ENCODE peak calls at places on chromosomes 7 and 10, in eight cellular contexts. One of them, this sample, is unnamed.

GRCh38 chr10:86730227-86730626 is 26.2 kb upstream of the BMPR1A start:
- DNase-seq in GDM1: no peak
- DNase-seq in stimulated activated CD8-positive, alpha-beta memory T cell treated with anti-CD3 and anti-CD28 coated beads, Interleukin-4, amount 100 ng/mL, for 1 hour: no peak
- DNase-seq in NCI-H774: no peak
- DNase-seq in foreskin fibroblast: peak; percentile 19
- DNase-seq in T-cell: no peak
- DNase-seq in Caki2: no peak
- DNase-seq in H7: no peak
- DNase-seq in this sample: no peak

GRCh38 chr10:61565819-61566560 is 96.7 kb upstream of the CABCOCO1 start:
- DNase-seq in GDM1: no peak
- DNase-seq in stimulated activated CD8-positive, alpha-beta memory T cell treated with anti-CD3 and anti-CD28 coated beads, Interleukin-4, amount 100 ng/mL, for 1 hour: no peak
- DNase-seq in NCI-H774: no peak
- DNase-seq in foreskin fibroblast: no peak
- DNase-seq in T-cell: no peak
- DNase-seq in Caki2: no peak
- DNase-seq in H7: no peak
- DNase-seq in this sample: no peak

GRCh38 chr7:106944035-106944665 is 79.1 kb downstream of the PIK3CG start:
- DNase-seq in GDM1: no peak
- DNase-seq in stimulated activated CD8-positive, alpha-beta memory T cell treated with anti-CD3 and anti-CD28 coated beads, Interleukin-4, amount 100 ng/mL, for 1 hour: no peak
- DNase-seq in NCI-H774: no peak
- DNase-seq in foreskin fibroblast: no peak
- DNase-seq in T-cell: no peak
- DNase-seq in Caki2: no peak
- DNase-seq in H7: peak; percentile 14
- DNase-seq in this sample: no peak

GRCh38 chr7:29684787-29685650 is 121.3 kb upstream of the WIPF3 start:
- DNase-seq in GDM1: peak; percentile 55
- DNase-seq in stimulated activated CD8-positive, alpha-beta memory T cell treated with anti-CD3 and anti-CD28 coated beads, Interleukin-4, amount 100 ng/mL, for 1 hour: peak; percentile 2
- DNase-seq in NCI-H774: peak; percentile 57
- DNase-seq in foreskin fibroblast: peak; percentile 87
- DNase-seq in T-cell: peak; percentile 24
- DNase-seq in Caki2: peak; percentile 81
- DNase-seq in H7: peak; percentile 77
- DNase-seq in this sample: peak; percentile 61

GRCh38 chr7:43582503-43583423 is at the start of gene STK17A:
- DNase-seq in GDM1: peak; percentile 90
- DNase-seq in stimulated activated CD8-positive, alpha-beta memory T cell treated with anti-CD3 and anti-CD28 coated beads, Interleukin-4, amount 100 ng/mL, for 1 hour: peak; percentile 81
- DNase-seq in NCI-H774: peak; percentile 95
- DNase-seq in foreskin fibroblast: peak; percentile 96
- DNase-seq in T-cell: peak; percentile 94
- DNase-seq in Caki2: peak; percentile 90
- DNase-seq in H7: peak; percentile 95
- DNase-seq in this sample: peak; percentile 91

GRCh38 chr10:119595134-119595714 is 1.5 kb downstream of the TIAL1 start:
- DNase-seq in GDM1: no peak
- DNase-seq in stimulated activated CD8-positive, alpha-beta memory T cell treated with anti-CD3 and anti-CD28 coated beads, Interleukin-4, amount 100 ng/mL, for 1 hour: no peak
- DNase-seq in NCI-H774: no peak
- DNase-seq in foreskin fibroblast: peak; percentile 65
- DNase-seq in T-cell: no peak
- DNase-seq in Caki2: peak; percentile 52
- DNase-seq in H7: peak; percentile 12
- DNase-seq in this sample: no peak

GRCh38 chr7:127652333-127653248 is 597 bp downstream of the SND1 start:
- DNase-seq in GDM1: no peak
- DNase-seq in stimulated activated CD8-positive, alpha-beta memory T cell treated with anti-CD3 and anti-CD28 coated beads, Interleukin-4, amount 100 ng/mL, for 1 hour: no peak
- DNase-seq in NCI-H774: no peak
- DNase-seq in foreskin fibroblast: peak; percentile 55
- DNase-seq in T-cell: no peak
- DNase-seq in Caki2: peak; percentile 15
- DNase-seq in H7: no peak
- DNase-seq in this sample: no peak

GRCh38 chr7:100835903-100836811 is 8.8 kb upstream of the EPHB4 start:
- DNase-seq in GDM1: no peak
- DNase-seq in stimulated activated CD8-positive, alpha-beta memory T cell treated with anti-CD3 and anti-CD28 coated beads, Interleukin-4, amount 100 ng/mL, for 1 hour: no peak
- DNase-seq in NCI-H774: no peak
- DNase-seq in foreskin fibroblast: no peak
- DNase-seq in T-cell: no peak
- DNase-seq in Caki2: no peak
- DNase-seq in H7: peak; percentile 96
- DNase-seq in this sample: no peak

GRCh38 chr7:54802841-54803240 is 43.8 kb upstream of the SEC61G start:
- DNase-seq in GDM1: no peak
- DNase-seq in stimulated activated CD8-positive, alpha-beta memory T cell treated with anti-CD3 and anti-CD28 coated beads, Interleukin-4, amount 100 ng/mL, for 1 hour: no peak
- DNase-seq in NCI-H774: no peak
- DNase-seq in foreskin fibroblast: peak; percentile 50
- DNase-seq in T-cell: no peak
- DNase-seq in Caki2: no peak
- DNase-seq in H7: no peak
- DNase-seq in this sample: no peak

GRCh38 chr10:56095506-56096225 is 265.4 kb downstream of the ZWINT start:
- DNase-seq in GDM1: no peak
- DNase-seq in stimulated activated CD8-positive, alpha-beta memory T cell treated with anti-CD3 and anti-CD28 coated beads, Interleukin-4, amount 100 ng/mL, for 1 hour: no peak
- DNase-seq in NCI-H774: no peak
- DNase-seq in foreskin fibroblast: no peak
- DNase-seq in T-cell: no peak
- DNase-seq in Caki2: no peak
- DNase-seq in H7: no peak
- DNase-seq in this sample: no peak

GRCh38 chr10:21521910-21522533 is 3.5 kb downstream of the SKIDA1 start:
- DNase-seq in GDM1: no peak
- DNase-seq in stimulated activated CD8-positive, alpha-beta memory T cell treated with anti-CD3 and anti-CD28 coated beads, Interleukin-4, amount 100 ng/mL, for 1 hour: no peak
- DNase-seq in NCI-H774: no peak
- DNase-seq in foreskin fibroblast: peak; percentile 9
- DNase-seq in T-cell: no peak
- DNase-seq in Caki2: no peak
- DNase-seq in H7: no peak
- DNase-seq in this sample: no peak

GRCh38 chr10:102677736-102678354 is 33.6 kb downstream of the TRIM8 start:
- DNase-seq in GDM1: no peak
- DNase-seq in stimulated activated CD8-positive, alpha-beta memory T cell treated with anti-CD3 and anti-CD28 coated beads, Interleukin-4, amount 100 ng/mL, for 1 hour: no peak
- DNase-seq in NCI-H774: no peak
- DNase-seq in foreskin fibroblast: no peak
- DNase-seq in T-cell: no peak
- DNase-seq in Caki2: no peak
- DNase-seq in H7: peak; percentile 46
- DNase-seq in this sample: peak; percentile 31

GRCh38 chr7:24911213-24911603 is 68.8 kb downstream of the OSBPL3 start:
- DNase-seq in GDM1: peak; percentile 56
- DNase-seq in stimulated activated CD8-positive, alpha-beta memory T cell treated with anti-CD3 and anti-CD28 coated beads, Interleukin-4, amount 100 ng/mL, for 1 hour: no peak
- DNase-seq in NCI-H774: no peak
- DNase-seq in foreskin fibroblast: no peak
- DNase-seq in T-cell: peak; percentile 3
- DNase-seq in Caki2: no peak
- DNase-seq in H7: no peak
- DNase-seq in this sample: no peak

GRCh38 chr10:15183689-15184481 is 15.4 kb upstream of the NMT2 start:
- DNase-seq in GDM1: no peak
- DNase-seq in stimulated activated CD8-positive, alpha-beta memory T cell treated with anti-CD3 and anti-CD28 coated beads, Interleukin-4, amount 100 ng/mL, for 1 hour: no peak
- DNase-seq in NCI-H774: no peak
- DNase-seq in foreskin fibroblast: no peak
- DNase-seq in T-cell: no peak
- DNase-seq in Caki2: no peak
- DNase-seq in H7: no peak
- DNase-seq in this sample: no peak

GRCh38 chr10:110296966-110297365 is 7.8 kb downstream of the SMNDC1 start:
- DNase-seq in GDM1: no peak
- DNase-seq in stimulated activated CD8-positive, alpha-beta memory T cell treated with anti-CD3 and anti-CD28 coated beads, Interleukin-4, amount 100 ng/mL, for 1 hour: no peak
- DNase-seq in NCI-H774: no peak
- DNase-seq in foreskin fibroblast: no peak
- DNase-seq in T-cell: no peak
- DNase-seq in Caki2: no peak
- DNase-seq in H7: no peak
- DNase-seq in this sample: no peak